ENCODE peak calls at places on chromosomes 11 and 22, in nine cellular contexts. T is AG08395; H is nucleus accumbens; C is kidney tubule cell; E is stimulated activated CD4-positive, alpha-beta T cell treated with anti-CD3 and anti-CD28 coated beads, Interleukin-4, amount 100 ng/mL, for 48 hours; L is right lobe of liver; B is HEK293T; I is ovary; J is ACHN. F is an unnamed sample.

GRCh38 chr22:31055322-31056159 is 25.6 kb upstream of the SMTN start:
- DNase-seq in E (no peak), B (peak), C (peak), H (peak), I (peak), T (peak), J (peak), L (peak), F (no peak)

GRCh38 chr22:41301085-41302015 is at the start of gene ZC3H7B:
- DNase-seq in E (peak), C (peak), I (peak), B (peak), L (peak), T (peak), H (peak), J (peak), F (peak)

GRCh38 chr11:122319842-122320555 is 204.0 kb upstream of the BLID start:
- DNase-seq in L (no peak), E (no peak), B (no peak), J (no peak), I (no peak), C (no peak), H (peak), T (no peak), F (no peak)

GRCh38 chr11:10908215-10908990 is 50.5 kb upstream of the ZBED5 start:
- DNase-seq in T (peak), H (no peak), L (no peak), C (peak), E (no peak), J (no peak), I (no peak), B (no peak), F (no peak)

GRCh38 chr11:61480936-61481335 is 27.6 kb upstream of the LRRC10B start:
- DNase-seq in C (peak), T (no peak), I (no peak), E (no peak), L (no peak), H (no peak), B (peak), J (no peak), F (peak)

GRCh38 chr11:104366321-104366734 is 202.4 kb upstream of the PDGFD start:
- DNase-seq in I (no peak), J (no peak), H (no peak), L (no peak), E (no peak), T (no peak), C (no peak), B (no peak), F (no peak)

GRCh38 chr11:71505781-71506180 is 21.3 kb upstream of the KRTAP5-7 start:
- DNase-seq in H (no peak), B (no peak), I (no peak), L (no peak), C (no peak), T (no peak), E (no peak), J (no peak), F (no peak)

GRCh38 chr22:18078329-18079041 is 695 bp downstream of the PEX26 start:
- DNase-seq in T (peak), C (peak), J (peak), B (peak), E (peak), H (no peak), L (peak), I (no peak), F (peak)

GRCh38 chr22:49983148-49984042 is 22.8 kb downstream of the PIM3 start:
- DNase-seq in C (no peak), J (no peak), B (no peak), H (no peak), I (peak), L (no peak), T (no peak), E (no peak), F (no peak)

GRCh38 chr22:26164174-26164573 is 5.1 kb upstream of the SEZ6L start:
- DNase-seq in I (no peak), E (no peak), J (no peak), B (no peak), T (no peak), C (no peak), H (no peak), L (no peak), F (no peak)

GRCh38 chr22:43723816-43724215 is 88.3 kb downstream of the EFCAB6 start:
- DNase-seq in E (no peak), C (peak), J (no peak), L (no peak), H (no peak), T (no peak), B (no peak), I (no peak), F (no peak)

GRCh38 chr11:63709336-63709735 is 28.0 kb downstream of the RTN3 start:
- DNase-seq in L (no peak), I (no peak), C (no peak), E (no peak), B (no peak), T (no peak), H (no peak), J (no peak), F (no peak)

GRCh38 chr22:49546811-49547585 is 280.7 kb downstream of the BRD1 start:
- DNase-seq in H (no peak), J (no peak), B (no peak), C (no peak), T (no peak), L (peak), E (no peak), I (no peak), F (no peak)

GRCh38 chr22:30253205-30253852 is 6.8 kb upstream of the LIF start:
- DNase-seq in I (no peak), E (no peak), T (peak), C (peak), J (peak), B (no peak), H (peak), L (no peak), F (peak)

GRCh38 chr22:45846952-45847351 is 130.0 kb downstream of the WNT7B start:
- DNase-seq in J (peak), L (no peak), T (no peak), E (no peak), B (no peak), C (no peak), H (no peak), I (no peak), F (peak)

GRCh38 chr11:111770581-111771134 is 4.5 kb upstream of the PPP2R1B start:
- DNase-seq in C (peak), I (no peak), T (no peak), E (no peak), J (no peak), H (no peak), B (no peak), L (no peak), F (no peak)

GRCh38 chr11:83956119-83956697 is 670.0 kb upstream of the CCDC90B start:
- DNase-seq in C (no peak), L (no peak), B (no peak), E (no peak), I (no peak), T (no peak), H (no peak), J (no peak), F (no peak)

GRCh38 chr11:76232026-76232665 is 25.8 kb upstream of the WNT11 start:
- DNase-seq in T (no peak), H (no peak), B (no peak), E (no peak), L (no peak), I (no peak), J (no peak), C (no peak), F (no peak)

GRCh38 chr11:130608267-130608666 is 159.8 kb downstream of the ADAMTS15 start:
- DNase-seq in J (no peak), T (no peak), C (no peak), E (no peak), L (no peak), I (no peak), B (no peak), H (peak), F (no peak)

GRCh38 chr11:44566952-44567875 is 1.8 kb downstream of the CD82 start:
- DNase-seq in E (no peak), H (no peak), T (no peak), L (no peak), I (no peak), C (no peak), J (no peak), B (no peak), F (no peak)

GRCh38 chr11:66462010-66462409 is 4.7 kb upstream of the PELI3 start:
- DNase-seq in J (no peak), I (no peak), B (no peak), H (no peak), C (no peak), L (no peak), T (no peak), E (no peak), F (no peak)

GRCh38 chr11:57761301-57762234 is at the start of gene CTNND1:
- DNase-seq in I (peak), L (peak), C (peak), J (peak), T (peak), H (peak), B (peak), E (no peak), F (peak)

F was measured in erythroblast.